ENCODE peak calls at places on chromosome 22, in five cellular contexts. C, L, E, D and A are unnamed samples.
A peak's percentile ranks its signal among the peaks of the same experiment; 100 is the strongest.

GRCh38 chr22:49045276-49045675 is 782.4 kb downstream of the BRD1 start:
- DNase-seq in C (no peak), L (no peak), E (no peak), D (no peak), A (peak; percentile 62)

GRCh38 chr22:23525510-23525909 is 54.6 kb downstream of the IGLL1 start:
- DNase-seq in C (no peak), L (no peak), E (no peak), D (peak; percentile 57), A (peak; percentile 82)

GRCh38 chr22:29382575-29383328 is 5.6 kb downstream of the AP1B1 start:
- DNase-seq in C (no peak), L (no peak), E (no peak), D (no peak), A (no peak)

GRCh38 chr22:41481925-41482318 is 13.0 kb downstream of the ACO2 start:
- DNase-seq in C (no peak), L (no peak), E (no peak), D (no peak), A (peak; percentile 48)

GRCh38 chr22:28899199-28899853 is 16.0 kb downstream of the ZNRF3 start:
- DNase-seq in C (no peak), L (no peak), E (no peak), D (no peak), A (peak; percentile 38)

GRCh38 chr22:47310601-47311000 is 548.2 kb downstream of the TBC1D22A start:
- DNase-seq in C (no peak), L (no peak), E (no peak), D (no peak), A (no peak)

GRCh38 chr22:37032134-37032534 is 12.6 kb downstream of the MPST start:
- DNase-seq in C (no peak), L (no peak), E (no peak), D (no peak), A (no peak)

GRCh38 chr22:42688241-42688913 is 32.3 kb downstream of the A4GALT start:
- DNase-seq in C (no peak), L (peak; percentile 95), E (peak; percentile 94), D (peak; percentile 97), A (no peak)

GRCh38 chr22:25777870-25778269 is 35.9 kb downstream of the MYO18B start:
- DNase-seq in C (peak; percentile 57), L (peak; percentile 69), E (no peak), D (no peak), A (no peak)

GRCh38 chr22:29156507-29156906 is 49.2 kb upstream of the EMID1 start:
- DNase-seq in C (peak; percentile 63), L (peak; percentile 6), E (no peak), D (no peak), A (peak; percentile 60)

GRCh38 chr22:22235564-22235963 is 9.0 kb upstream of the VPREB1 start:
- DNase-seq in C (peak; percentile 32), L (peak; percentile 26), E (no peak), D (no peak), A (no peak)

GRCh38 chr22:17097062-17097461 is 12.3 kb downstream of the IL17RA start:
- DNase-seq in C (peak; percentile 58), L (no peak), E (no peak), D (no peak), A (no peak)

GRCh38 chr22:22362939-22363338 is 118.4 kb downstream of the VPREB1 start:
- DNase-seq in C (no peak), L (no peak), E (no peak), D (no peak), A (no peak)

GRCh38 chr22:35539910-35540599 is 576 bp upstream of the RASD2 start:
- DNase-seq in C (peak; percentile 47), L (no peak), E (peak; percentile 77), D (peak; percentile 85), A (no peak)

GRCh38 chr22:48137640-48138039 is 1375.2 kb downstream of the TBC1D22A start:
- DNase-seq in C (no peak), L (no peak), E (no peak), D (no peak), A (no peak)

DNA sequence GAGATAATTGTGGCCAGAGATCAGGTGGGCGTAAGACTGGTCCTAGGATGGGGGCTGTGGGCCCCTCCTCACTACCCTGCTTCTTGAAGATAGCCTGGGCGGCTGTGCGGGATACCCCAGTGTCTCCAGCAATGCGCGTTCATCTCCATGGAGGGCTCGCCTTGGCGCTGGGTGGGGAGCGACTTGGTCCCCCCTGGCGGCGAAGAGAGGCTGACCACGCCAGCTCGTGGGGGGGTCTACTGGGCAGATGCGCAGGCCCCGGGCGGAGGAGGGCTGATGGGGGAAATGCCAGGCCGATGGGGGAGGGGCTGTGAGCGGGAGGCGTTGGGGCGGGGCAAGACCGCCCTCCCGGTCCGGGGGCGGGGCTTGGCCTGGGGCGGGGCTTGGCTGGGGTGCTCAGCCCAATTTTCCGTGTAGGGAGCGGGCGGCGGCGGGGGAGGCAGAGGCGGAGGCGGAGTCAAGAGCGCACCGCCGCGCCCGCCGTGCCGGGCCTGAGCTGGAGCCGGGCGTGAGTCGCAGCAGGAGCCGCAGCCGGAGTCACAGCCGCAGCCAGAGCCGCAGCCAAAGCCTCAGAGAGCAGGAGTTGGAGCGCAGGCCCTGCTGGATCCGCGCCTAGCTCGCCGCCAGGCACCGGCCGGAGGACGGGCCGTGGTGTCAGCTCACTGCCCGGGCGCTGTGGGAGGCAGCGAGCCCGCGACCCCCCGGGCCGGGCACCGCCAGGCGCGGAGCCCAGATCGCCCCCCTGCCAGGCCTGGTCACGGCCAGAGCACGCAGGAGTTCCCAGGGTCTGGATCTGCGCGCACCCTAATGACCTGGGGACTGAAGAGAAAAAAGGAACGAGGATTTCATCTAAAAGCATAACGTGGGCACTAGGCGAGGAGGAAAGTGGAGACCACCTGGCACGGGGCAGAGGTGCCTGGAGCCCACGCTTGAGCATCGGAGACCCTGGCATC is at the start of gene SLC35E4:
- DNase-seq in C (peak; percentile 90), L (peak; percentile 90), E (peak; percentile 97), D (peak; percentile 98), A (peak; percentile 96)
- TF ChIP-seq CTCF in C (no peak), L (peak; percentile 24), E (peak; percentile 23), D (no peak), A (peak; percentile 49)

DNA sequence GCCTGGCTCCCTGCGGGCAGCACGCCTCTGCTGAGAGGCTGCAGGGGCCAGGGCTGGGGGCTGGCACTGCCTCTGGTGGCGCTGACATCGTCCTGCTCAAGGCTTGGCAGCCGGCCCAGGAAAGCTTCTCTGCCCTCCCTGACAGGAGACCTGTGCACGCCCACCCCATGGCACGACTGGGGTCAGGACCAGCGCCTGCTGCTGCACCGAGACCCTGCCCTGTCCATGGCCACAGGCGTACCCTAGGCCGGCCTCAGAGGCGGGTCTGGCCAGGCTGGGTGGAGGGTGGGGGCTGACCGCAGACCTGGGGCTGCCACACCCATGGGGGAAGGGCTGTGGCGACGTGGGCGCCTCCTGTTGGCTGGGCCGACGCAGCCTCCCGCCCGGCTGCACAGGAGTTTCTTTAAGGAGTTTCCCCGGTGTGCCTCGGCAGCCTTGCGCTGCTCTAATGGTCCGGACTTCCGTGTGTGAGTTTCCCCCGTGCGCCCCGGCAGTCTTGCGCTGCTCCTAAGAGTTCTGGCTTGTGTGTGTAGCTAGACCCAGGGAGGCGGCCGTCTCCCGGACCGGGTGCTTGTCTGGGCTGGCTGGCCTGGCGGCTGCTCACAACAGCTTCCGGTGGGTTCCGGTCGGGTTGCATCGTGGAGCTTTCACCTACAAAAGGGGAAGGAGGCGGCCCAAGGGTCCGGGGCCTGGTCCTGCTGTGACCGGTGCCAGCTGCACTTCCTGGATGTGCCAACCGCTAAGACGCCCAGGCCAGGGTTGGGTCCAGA is 4.7 kb downstream of the TRABD start:
- DNase-seq in C (peak; percentile 91), L (peak; percentile 56), E (peak; percentile 63), D (peak; percentile 96), A (no peak)
- TF ChIP-seq CTCF in C (peak; percentile 24), L (peak; percentile 26), E (peak; percentile 15), D (peak; percentile 53), A (peak; percentile 67)

DNA sequence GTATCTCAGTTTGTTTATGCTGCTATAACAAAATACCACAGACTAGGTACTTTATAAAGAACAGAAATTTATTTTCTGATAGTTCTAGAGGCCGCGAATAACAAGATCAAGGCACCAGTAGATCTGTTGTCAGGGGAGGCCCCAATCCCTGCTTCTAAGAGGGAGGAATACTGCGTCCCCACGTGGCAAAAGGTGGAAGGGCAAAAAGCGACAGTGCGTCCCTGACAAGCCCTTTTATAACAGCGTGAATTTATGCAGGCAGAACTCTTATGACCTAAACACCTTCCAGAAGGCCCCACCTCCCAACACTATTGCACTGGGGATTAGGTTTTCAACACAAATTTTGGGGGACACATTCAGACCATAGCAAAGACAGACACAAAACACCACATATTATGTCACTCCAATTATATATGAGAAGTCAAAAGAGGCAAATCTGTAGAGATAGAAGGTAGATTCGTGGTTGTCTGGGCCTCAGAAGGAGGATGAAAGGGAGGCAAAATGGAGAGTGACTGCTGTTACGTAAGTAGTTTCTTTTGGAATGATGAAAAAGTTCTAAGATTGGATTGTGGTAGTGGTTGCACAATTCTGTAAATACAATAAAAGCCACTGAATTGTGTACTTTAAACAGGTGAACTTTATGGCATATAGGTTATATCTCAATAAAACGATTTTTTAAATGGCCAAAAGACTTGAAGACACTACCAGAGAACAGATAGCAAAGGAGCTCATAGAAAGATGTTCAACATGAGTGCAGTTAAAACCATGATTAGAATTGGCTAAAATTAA is 30.1 kb upstream of the TNRC6B start:
- DNase-seq in C (no peak), L (no peak), E (no peak), D (no peak), A (no peak)
- TF ChIP-seq CTCF in C (no peak), L (no peak), E (no peak), D (no peak), A (no peak)

GRCh38 chr22:38258895-38259294 is 13.9 kb downstream of the TMEM184B start:
- DNase-seq in C (no peak), L (peak; percentile 96), E (peak; percentile 73), D (no peak), A (no peak)

GRCh38 chr22:38261478-38261803 is 11.4 kb downstream of the TMEM184B start:
- DNase-seq in C (no peak), L (no peak), E (no peak), D (no peak), A (no peak)

GRCh38 chr22:38259370-38259769 is 13.4 kb downstream of the TMEM184B start:
- DNase-seq in C (no peak), L (no peak), E (no peak), D (no peak), A (no peak)

GRCh38 chr22:38262051-38262795 is 10.6 kb downstream of the TMEM184B start:
- DNase-seq in C (peak; percentile 59), L (no peak), E (peak; percentile 57), D (no peak), A (no peak)

GRCh38 chr22:38260760-38261477 is 11.9 kb downstream of the TMEM184B start:
- DNase-seq in C (no peak), L (no peak), E (no peak), D (no peak), A (no peak)
- TF ChIP-seq CTCF in C (no peak), L (peak; percentile 20), E (no peak), D (no peak), A (peak; percentile 43)